ENCODE peak calls at places on chromosomes 16 and 17, in five cellular contexts. H is NCI-H1105; F is stimulated activated naive B cell treated with anti-CD40 and anti-IgM and Interleukin-4, amounts not matched to agents 10 μg/mL and 1 μg/mL and 100 μg/mL, for 72 hours; M is mucosa of gallbladder; T is midbrain. R is an unnamed sample.

GRCh38 chr16:57446530-57447141 is 549 bp downstream of the CIAPIN1 start:
- DNase-seq in M (no peak), F (peak), T (no peak), H (no peak), R (peak)

GRCh38 chr17:4519361-4519788 is 20.7 kb downstream of the SPNS2 start:
- DNase-seq in F (no peak), T (peak), M (peak), H (no peak), R (no peak)

GRCh38 chr17:67629963-67630320 is 87.8 kb upstream of the NOL11 start:
- DNase-seq in H (no peak), F (no peak), T (peak), M (peak), R (peak)

GRCh38 chr17:80477647-80478478 is 1.5 kb upstream of the NPTX1 start:
- DNase-seq in T (peak), M (no peak), H (no peak), F (no peak), R (no peak)

GRCh38 chr16:79430129-79430789 is 170.3 kb downstream of the MAF start:
- DNase-seq in T (no peak), M (no peak), H (peak), F (no peak), R (no peak)

GRCh38 chr17:40883960-40884359 is 1.1 kb downstream of the KRT20 start:
- DNase-seq in T (no peak), H (no peak), M (no peak), F (no peak), R (no peak)

GRCh38 chr17:70099884-70100283 is 24.9 kb downstream of the KCNJ16 start:
- DNase-seq in T (no peak), H (no peak), F (no peak), M (no peak), R (no peak)

GRCh38 chr17:8430966-8431365 is 4.7 kb upstream of the NDEL1 start:
- DNase-seq in H (no peak), M (peak), T (no peak), F (no peak), R (no peak)

GRCh38 chr17:61353615-61354014 is 46.0 kb upstream of the TBX2 start:
- DNase-seq in H (no peak), F (no peak), M (no peak), T (no peak), R (no peak)

GRCh38 chr17:57106107-57106835 is 21.2 kb downstream of the AKAP1 start:
- DNase-seq in F (no peak), M (no peak), T (no peak), H (no peak), R (no peak)

GRCh38 chr17:9959377-9959981 is 54.4 kb upstream of the RCVRN start:
- DNase-seq in M (no peak), H (no peak), F (peak), T (peak), R (peak)

GRCh38 chr17:5509482-5509881 is 23.1 kb downstream of the MIS12 start:
- DNase-seq in F (no peak), M (no peak), T (no peak), H (no peak), R (no peak)

GRCh38 chr17:63696381-63696961 is 3.5 kb downstream of the LIMD2 start:
- DNase-seq in T (no peak), F (peak), M (no peak), H (peak), R (peak)

GRCh38 chr16:72818286-72818845 is 229.6 kb downstream of the ZFHX3 start:
- DNase-seq in M (no peak), F (no peak), T (no peak), H (no peak), R (no peak)

GRCh38 chr17:31048780-31049179 is 46.0 kb upstream of the NF1 start:
- DNase-seq in T (no peak), F (no peak), H (no peak), M (no peak), R (no peak)

GRCh38 chr17:17836818-17837379 is at the start of gene SREBF1:
- DNase-seq in M (no peak), F (peak), T (peak), H (peak), R (peak)

GRCh38 chr17:27495460-27495859 is 39.2 kb downstream of the KSR1 start:
- DNase-seq in H (no peak), M (no peak), T (no peak), F (no peak), R (no peak)

GRCh38 chr17:57892146-57892819 is 42.4 kb upstream of the MRPS23 start:
- DNase-seq in F (peak), H (peak), T (peak), M (peak), R (peak)

GRCh38 chr17:1484586-1485310 is 7.7 kb downstream of the MYO1C start:
- DNase-seq in T (no peak), H (peak), F (peak), M (peak), R (peak)

GRCh38 chr16:88957887-88958577 is 19.0 kb downstream of the CBFA2T3 start:
- DNase-seq in M (no peak), H (no peak), F (no peak), T (peak), R (no peak)

GRCh38 chr17:21452377-21453143 is 76.4 kb downstream of the KCNJ12 start:
- DNase-seq in M (peak), F (peak), T (peak), H (no peak), R (no peak)

GRCh38 chr16:50501986-50502615 is 46.1 kb upstream of the NKD1 start:
- DNase-seq in H (no peak), F (no peak), T (no peak), M (no peak), R (no peak)

GRCh38 chr17:13030459-13031305 is 12.9 kb upstream of the ELAC2 start:
- DNase-seq in F (peak), H (peak), T (peak), M (peak), R (peak)

GRCh38 chr17:49964539-49965521 is 4.2 kb upstream of the DLX4 start:
- DNase-seq in T (no peak), H (no peak), M (no peak), F (no peak), R (no peak)

GRCh38 chr17:72465191-72466024 is 344.6 kb downstream of the SOX9 start:
- DNase-seq in F (no peak), H (peak), M (peak), T (no peak), R (peak)

GRCh38 chr16:1159325-1159972 is 6.5 kb downstream of the CACNA1H start:
- DNase-seq in M (no peak), H (no peak), T (no peak), F (no peak), R (no peak)

GRCh38 chr16:27526169-27526568 is 23.5 kb downstream of the GTF3C1 start:
- DNase-seq in H (peak), T (no peak), M (no peak), F (no peak), R (no peak)

GRCh38 chr17:72193395-72194106 is 72.7 kb downstream of the SOX9 start:
- DNase-seq in M (no peak), F (no peak), T (no peak), H (no peak), R (no peak)

GRCh38 chr17:42814633-42815399 is 9.3 kb downstream of the BECN1 start:
- DNase-seq in F (no peak), T (no peak), M (no peak), H (no peak), R (peak)

GRCh38 chr17:27533874-27534815 is 77.9 kb downstream of the KSR1 start:
- DNase-seq in T (no peak), F (no peak), M (peak), H (no peak), R (peak)